ENCODE peak calls at places on chromosome 15, in seven cellular contexts. L is CD8-positive, alpha-beta T cell; B is left lung; K is PC-9; C is astrocyte; N is breast epithelium; T is psoas muscle. W is an unnamed sample.

GRCh38 chr15:88649753-88650551 is 11.1 kb downstream of the ISG20 start:
- DNase-seq in L (no peak), B (no peak), K (no peak), T (no peak), N (peak; percentile 14), C (no peak), W (no peak)

GRCh38 chr15:77168211-77168610 is 97.3 kb upstream of the TSPAN3 start:
- DNase-seq in N (no peak), B (no peak), L (no peak), T (no peak), C (peak; percentile 55), K (no peak), W (no peak)

GRCh38 chr15:68344600-68344999 is 67.1 kb downstream of the FEM1B start:
- DNase-seq in L (no peak), B (no peak), N (no peak), K (peak; percentile 59), T (no peak), C (no peak), W (no peak)

GRCh38 chr15:29377141-29377540 is 107.5 kb upstream of the NSMCE3 start:
- DNase-seq in K (no peak), N (no peak), L (no peak), B (no peak), C (no peak), T (no peak), W (no peak)

GRCh38 chr15:52180196-52180835 is 10.9 kb downstream of the GNB5 start:
- DNase-seq in C (no peak), B (no peak), T (no peak), N (peak; percentile 24), L (peak; percentile 25), K (no peak), W (no peak)

GRCh38 chr15:36675008-36675407 is 95.6 kb downstream of the CDIN1 start:
- DNase-seq in T (no peak), B (no peak), C (no peak), K (no peak), L (no peak), N (no peak), W (no peak)

GRCh38 chr15:61660579-61660978 is 399.7 kb downstream of the VPS13C start:
- DNase-seq in T (no peak), C (peak; percentile 2), L (no peak), B (no peak), K (no peak), N (no peak), W (no peak)

GRCh38 chr15:98904466-98905048 is 103.0 kb downstream of the PGPEP1L start:
- DNase-seq in K (no peak), L (no peak), B (no peak), N (no peak), C (peak; percentile 51), T (no peak), W (no peak)

GRCh38 chr15:39731266-39731665 is 51.4 kb downstream of the FSIP1 start:
- DNase-seq in T (no peak), C (no peak), B (no peak), L (no peak), K (no peak), N (no peak), W (no peak)

GRCh38 chr15:40964006-40964405 is 10.7 kb downstream of the CHAC1 start:
- DNase-seq in B (no peak), K (no peak), T (no peak), L (no peak), N (no peak), C (no peak), W (no peak)

GRCh38 chr15:67039349-67040075 is 25.9 kb upstream of the SMAD3 start:
- DNase-seq in T (no peak), L (no peak), K (peak; percentile 92), C (no peak), B (no peak), N (no peak), W (no peak)

GRCh38 chr15:42992626-42993025 is 72.0 kb upstream of the TTBK2 start:
- DNase-seq in T (no peak), B (no peak), N (no peak), K (no peak), L (no peak), C (no peak), W (no peak)

GRCh38 chr15:27137127-27137526 is 166.1 kb downstream of the GABRG3 start:
- DNase-seq in C (no peak), L (no peak), B (no peak), K (no peak), N (no peak), T (no peak), W (no peak)

GRCh38 chr15:63040954-63041353 is 1.6 kb upstream of the TPM1 start:
- DNase-seq in B (no peak), N (no peak), T (peak; percentile 65), L (no peak), C (no peak), K (no peak), W (no peak)

GRCh38 chr15:58933311-58934113 is at the start of gene SLTM:
- DNase-seq in T (peak; percentile 97), L (peak; percentile 88), N (peak; percentile 90), K (peak; percentile 85), C (peak; percentile 86), B (peak; percentile 94), W (peak; percentile 82)

GRCh38 chr15:34588046-34588674 is 4.7 kb upstream of the GOLGA8B start:
- DNase-seq in B (peak; percentile 53), L (peak; percentile 42), K (no peak), C (peak; percentile 72), N (peak; percentile 55), T (peak; percentile 58), W (no peak)

GRCh38 chr15:70469182-70469581 is 294.2 kb downstream of the UACA start:
- DNase-seq in B (no peak), K (no peak), T (no peak), C (no peak), L (no peak), N (no peak), W (no peak)

DNA sequence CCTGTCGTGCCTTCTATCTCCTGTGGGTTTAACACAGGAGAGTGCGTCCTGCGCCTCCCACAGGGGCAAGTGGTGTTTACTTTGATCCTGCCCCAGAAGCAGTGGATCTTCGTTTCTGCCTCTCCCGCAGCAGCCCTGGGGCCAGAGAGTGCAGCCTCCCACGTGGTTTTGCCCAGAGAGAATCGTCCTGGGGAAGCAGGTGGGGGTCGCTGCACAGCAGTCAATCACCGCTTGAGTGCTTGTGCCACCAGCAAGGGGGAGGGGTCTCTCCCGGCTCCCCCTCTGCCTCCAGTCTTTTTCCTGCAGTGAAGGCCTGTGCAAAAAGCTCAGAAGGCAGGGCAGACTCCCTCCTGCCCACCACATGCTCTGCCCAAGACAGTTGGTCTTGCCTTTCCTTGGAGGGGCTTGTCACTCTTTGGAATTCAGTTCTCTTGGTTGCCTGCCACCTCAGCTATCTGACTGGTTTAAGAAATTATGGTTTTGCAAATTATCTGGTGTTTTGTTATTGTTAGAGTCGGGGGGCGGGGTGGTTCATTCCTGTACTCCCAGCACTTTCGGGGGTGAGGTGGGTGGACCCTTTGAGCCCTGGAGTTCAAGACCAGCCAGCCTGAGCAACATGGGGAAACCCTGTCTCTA is 26.9 kb downstream of the STOML1 start:
- DNase-seq in L (no peak), B (peak; percentile 32), K (no peak), N (no peak), T (no peak), C (no peak), W (no peak)
- TF ChIP-seq CTCF in L (peak; percentile 45), B (no peak), K (peak; percentile 51), N (no peak), T (no peak), C (no peak), W (no peak)

DNA sequence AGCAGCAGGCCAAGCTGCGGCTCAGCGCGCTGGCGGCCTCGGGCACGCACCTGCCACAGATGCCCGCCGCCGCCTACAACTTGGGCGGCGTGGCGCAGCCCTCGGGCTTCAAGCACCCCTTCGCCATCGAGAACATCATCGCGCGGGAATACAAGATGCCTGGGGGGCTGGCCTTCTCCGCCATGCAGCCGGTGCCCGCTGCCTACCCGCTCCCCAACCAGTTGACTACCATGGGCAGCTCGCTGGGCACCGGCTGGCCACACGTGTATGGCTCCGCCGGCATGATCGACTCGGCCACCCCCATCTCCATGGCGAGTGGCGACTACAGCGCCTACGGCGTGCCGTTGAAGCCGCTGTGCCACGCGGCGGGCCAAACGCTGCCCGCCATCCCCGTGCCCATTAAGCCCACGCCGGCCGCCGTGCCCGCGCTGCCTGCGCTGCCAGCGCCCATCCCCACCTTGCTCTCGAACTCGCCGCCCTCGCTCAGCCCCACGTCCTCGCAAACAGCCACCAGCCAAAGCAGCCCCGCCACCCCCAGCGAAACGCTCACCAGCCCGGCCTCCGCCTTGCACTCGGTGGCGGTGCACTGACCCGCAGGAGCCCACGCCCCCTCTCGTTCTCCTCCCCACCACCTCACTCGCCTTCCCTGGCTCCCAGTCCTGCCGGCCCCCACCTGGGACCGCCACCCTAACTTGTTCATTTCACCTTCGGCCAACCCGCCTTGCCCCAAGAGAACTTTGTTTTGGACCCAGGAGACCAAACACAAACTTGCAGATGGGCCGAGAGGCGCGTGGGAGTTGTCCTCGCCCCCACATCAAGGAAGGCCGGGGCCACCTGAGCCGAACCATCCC is 1.5 kb downstream of the FOXB1 start:
- DNase-seq in N (no peak), T (no peak), B (no peak), C (no peak), L (no peak), K (peak; percentile 34), W (no peak)
- H3K4me3 ChIP-seq in N (peak overlapping the region; percentile 66), T (peak overlapping the region; percentile 66), B (peak overlapping the region; percentile 25), C (peak overlapping the region; percentile 56), L (peak overlapping the region; percentile 48), K (peak overlapping the region; percentile 82), W (peak overlapping the region; percentile 71)

DNA sequence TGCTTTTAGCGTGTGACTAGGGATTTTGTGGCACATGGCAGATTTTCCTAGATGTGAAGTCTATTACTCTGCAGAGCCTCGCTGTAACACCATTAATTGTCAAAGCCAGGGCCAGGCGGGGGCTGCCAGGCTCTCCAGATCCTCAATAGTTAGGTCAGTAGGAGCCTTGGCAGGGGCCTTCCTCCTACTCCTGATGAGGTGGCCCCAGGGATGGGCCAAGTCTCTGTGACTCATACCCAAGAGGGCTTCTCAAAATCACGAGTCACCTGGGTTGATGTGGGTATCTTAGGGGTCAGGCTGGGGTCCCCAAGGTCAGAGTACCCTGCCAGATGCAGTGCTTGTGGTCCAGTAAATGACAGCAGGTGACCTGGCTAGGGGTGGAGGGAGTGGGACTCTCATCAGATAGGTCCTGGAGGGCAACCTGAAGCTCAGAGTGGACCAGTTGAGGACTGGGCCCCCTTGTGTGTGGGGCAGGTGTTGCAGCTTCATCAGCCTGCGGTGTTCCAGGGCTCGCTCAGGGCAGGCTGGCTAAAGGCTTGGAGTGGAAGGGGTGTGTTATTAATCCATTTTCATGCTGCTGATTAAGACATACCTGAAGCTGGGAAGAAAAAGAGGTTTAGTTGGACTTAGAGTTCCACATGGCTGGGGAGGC is 88.5 kb upstream of the MYZAP start:
- DNase-seq in K (no peak), N (no peak), T (no peak), L (no peak), C (no peak), B (no peak), W (no peak)
- TF ChIP-seq CTCF in K (no peak), N (no peak), T (no peak), L (no peak), C (no peak), B (no peak), W (peak; percentile 48)

GRCh38 chr15:86213420-86213819 is 133.7 kb downstream of the AGBL1 start:
- DNase-seq in B (no peak), C (no peak), L (no peak), N (no peak), T (no peak), K (no peak), W (no peak)

DNA sequence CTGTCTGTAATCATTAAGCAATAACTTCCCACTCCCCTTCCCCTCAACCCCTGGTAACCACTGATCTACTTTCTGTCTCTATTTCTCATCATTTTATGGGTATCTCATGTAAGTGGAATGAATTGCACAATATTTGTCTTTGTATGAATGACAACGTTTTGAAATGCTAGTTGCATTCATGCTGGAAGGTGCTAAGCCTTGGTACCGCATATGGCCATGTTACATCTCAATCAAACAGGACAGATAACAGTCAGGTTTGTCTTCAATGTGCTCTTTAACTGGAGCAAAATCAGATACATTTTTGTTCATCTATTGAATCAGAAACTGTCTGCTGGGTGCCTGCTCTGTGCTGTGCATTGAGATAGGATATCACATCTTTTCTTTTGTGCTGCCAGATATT is 134.2 kb downstream of the AGBL1 start:
- DNase-seq in C (no peak), N (no peak), K (no peak), L (no peak), B (no peak), T (no peak), W (no peak)
- H3K4me3 ChIP-seq in C (no peak overlapping the region), N (no peak overlapping the region), K (no peak overlapping the region), L (no peak overlapping the region), B (no peak overlapping the region), T (no peak overlapping the region), W (no peak overlapping the region)